ENCODE peak calls at places on chromosomes 12 and 14, in four cellular contexts. Y is H54, L is heart left ventricle, E is K562. H is an unnamed sample.

GRCh38 chr14:106690333-106690891 is 1164.0 kb downstream of the TMEM121 start:
- DNase-seq in E (no peak), L (no peak), Y (no peak), H (no peak)

GRCh38 chr14:90061849-90062794 is at the start of gene KCNK13:
- DNase-seq in Y (no peak), L (no peak), E (peak; percentile 8), H (peak; percentile 9)

GRCh38 chr12:52439845-52440244 is 5.7 kb upstream of the KRT75 start:
- DNase-seq in L (no peak), Y (no peak), E (no peak), H (no peak)

GRCh38 chr14:59454131-59454530 is 11.0 kb downstream of the GPR135 start:
- DNase-seq in E (no peak), L (peak; percentile 34), Y (peak; percentile 50), H (peak; percentile 50)

GRCh38 chr12:110246690-110247339 is 34.2 kb upstream of the ATP2A2 start:
- DNase-seq in Y (no peak), E (no peak), L (peak; percentile 63), H (no peak)

GRCh38 chr12:93924367-93924766 is 224.0 kb upstream of the PLXNC1 start:
- DNase-seq in L (no peak), E (no peak), Y (no peak), H (no peak)

GRCh38 chr14:73739174-73739898 is 25.2 kb upstream of the PNMA1 start:
- DNase-seq in L (peak; percentile 30), E (no peak), Y (no peak), H (no peak)

GRCh38 chr12:10354502-10354901 is 35.3 kb downstream of the KLRK1 start:
- DNase-seq in Y (no peak), E (no peak), L (no peak), H (no peak)

GRCh38 chr12:126780343-126780742 is 1486.6 kb upstream of the TMEM132C start:
- DNase-seq in Y (no peak), L (no peak), E (peak; percentile 10), H (no peak)

GRCh38 chr14:27862684-27863083 is 903.9 kb upstream of the FOXG1 start:
- DNase-seq in L (no peak), E (no peak), Y (no peak), H (no peak)

GRCh38 chr12:122187466-122187865 is 4.5 kb downstream of the LRRC43 start:
- DNase-seq in Y (no peak), L (no peak), E (no peak), H (no peak)

DNA sequence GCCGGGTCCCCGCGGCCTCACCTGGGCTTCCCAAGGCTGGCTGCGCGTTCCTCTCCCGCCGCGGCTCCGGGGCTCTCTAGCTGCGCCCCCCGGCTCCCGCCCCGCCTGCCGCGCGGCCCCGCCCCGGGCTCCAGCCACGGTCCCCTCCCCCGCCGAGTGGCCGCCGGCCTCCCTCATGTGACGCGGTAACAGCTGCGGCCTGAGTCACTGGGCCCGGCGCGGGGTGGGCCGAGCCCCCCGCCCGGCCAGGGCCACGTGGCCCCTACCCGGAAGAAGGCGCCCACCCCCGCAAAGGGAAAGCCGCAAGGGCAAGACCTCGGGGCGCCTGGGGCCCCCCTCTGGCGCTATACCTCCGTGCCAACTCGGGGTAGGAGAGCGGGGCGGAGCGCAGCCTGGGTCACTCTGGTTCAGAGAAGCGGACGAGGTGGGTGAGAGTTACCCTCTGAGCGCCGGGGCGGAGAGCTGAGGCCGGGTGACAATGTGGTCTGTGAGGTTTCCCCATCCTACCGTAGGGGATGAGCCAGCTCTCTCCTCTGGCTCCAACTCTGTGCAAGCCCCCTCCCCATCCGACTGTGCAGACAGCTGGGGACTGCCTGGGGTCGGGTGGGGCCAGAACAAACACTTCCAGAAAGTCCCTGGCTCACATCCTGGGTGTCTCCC is at the start of gene CD63:
- DNase-seq in E (peak; percentile 93), L (peak; percentile 94), Y (peak; percentile 78), H (peak; percentile 86)
- TF ChIP-seq POLR2A in E (peak; percentile 74), L (peak; percentile 86), Y (peak; percentile 61), H (peak; percentile 41)

DNA sequence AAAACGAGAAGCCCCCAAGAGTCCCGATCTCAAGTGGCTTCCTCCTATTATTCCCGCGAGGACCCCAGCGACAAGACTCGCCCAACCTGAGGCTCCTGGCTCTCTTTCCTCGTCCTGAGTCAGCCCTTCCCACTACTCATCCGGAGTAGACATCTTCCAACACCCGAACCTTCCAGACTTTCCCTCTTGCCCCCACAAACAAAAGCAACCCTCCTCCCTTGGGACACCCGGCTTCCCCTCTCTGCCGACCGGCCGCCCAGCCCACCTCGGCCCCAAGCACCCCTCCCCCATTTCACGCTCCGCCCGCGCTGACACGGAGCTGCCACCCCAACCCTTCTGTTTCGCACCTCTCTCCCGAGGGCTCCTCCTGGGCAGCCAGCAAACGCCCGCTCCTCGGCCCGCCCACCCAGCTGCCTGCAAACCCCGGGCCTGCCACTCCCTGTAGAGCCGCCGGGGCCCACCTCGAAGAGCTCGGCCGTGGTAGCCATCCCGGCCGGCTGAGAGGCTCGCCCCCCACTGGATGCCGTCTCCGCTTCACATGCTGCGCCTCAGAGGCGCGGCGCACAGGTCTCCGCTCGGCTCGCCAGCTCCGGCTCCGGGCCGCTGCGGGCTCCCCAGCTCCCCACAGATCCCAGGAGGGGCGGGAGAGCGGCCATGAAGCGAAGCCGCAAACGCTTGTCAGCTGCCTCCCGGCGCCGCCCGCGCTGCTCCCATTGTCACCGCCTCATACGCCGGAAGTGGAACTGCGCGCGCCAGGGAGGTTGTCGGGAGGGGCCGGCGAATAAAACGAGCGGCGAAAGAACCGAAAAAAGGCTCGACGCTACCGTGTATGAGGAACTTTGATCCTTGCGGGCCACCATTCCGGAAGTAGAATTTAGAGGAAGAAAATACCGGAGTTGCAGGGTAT is at the start of the genes AP5M1 and EXOC5:
- DNase-seq in E (peak; percentile 92), L (peak; percentile 94), Y (peak; percentile 40), H (peak; percentile 90)
- TF ChIP-seq POLR2A in E (peak; percentile 80), L (no peak), Y (peak; percentile 53), H (peak; percentile 10)

GRCh38 chr12:71947645-71948105 is 9.0 kb downstream of the TPH2 start:
- DNase-seq in L (peak; percentile 28), Y (no peak), E (no peak), H (no peak)
- TF ChIP-seq POLR2A in L (no peak), Y (no peak), E (no peak), H (no peak)

GRCh38 chr12:132904718-132905328 is 17.4 kb upstream of the CHFR start:
- DNase-seq in L (peak; percentile 85), E (peak; percentile 48), Y (no peak), H (peak; percentile 38)

GRCh38 chr12:132907216-132907615 is 19.8 kb upstream of the CHFR start:
- DNase-seq in Y (no peak), L (no peak), E (no peak), H (no peak)

GRCh38 chr12:132909030-132909368 is 21.6 kb upstream of the CHFR start:
- DNase-seq in L (no peak), E (no peak), Y (no peak), H (no peak)

DNA sequence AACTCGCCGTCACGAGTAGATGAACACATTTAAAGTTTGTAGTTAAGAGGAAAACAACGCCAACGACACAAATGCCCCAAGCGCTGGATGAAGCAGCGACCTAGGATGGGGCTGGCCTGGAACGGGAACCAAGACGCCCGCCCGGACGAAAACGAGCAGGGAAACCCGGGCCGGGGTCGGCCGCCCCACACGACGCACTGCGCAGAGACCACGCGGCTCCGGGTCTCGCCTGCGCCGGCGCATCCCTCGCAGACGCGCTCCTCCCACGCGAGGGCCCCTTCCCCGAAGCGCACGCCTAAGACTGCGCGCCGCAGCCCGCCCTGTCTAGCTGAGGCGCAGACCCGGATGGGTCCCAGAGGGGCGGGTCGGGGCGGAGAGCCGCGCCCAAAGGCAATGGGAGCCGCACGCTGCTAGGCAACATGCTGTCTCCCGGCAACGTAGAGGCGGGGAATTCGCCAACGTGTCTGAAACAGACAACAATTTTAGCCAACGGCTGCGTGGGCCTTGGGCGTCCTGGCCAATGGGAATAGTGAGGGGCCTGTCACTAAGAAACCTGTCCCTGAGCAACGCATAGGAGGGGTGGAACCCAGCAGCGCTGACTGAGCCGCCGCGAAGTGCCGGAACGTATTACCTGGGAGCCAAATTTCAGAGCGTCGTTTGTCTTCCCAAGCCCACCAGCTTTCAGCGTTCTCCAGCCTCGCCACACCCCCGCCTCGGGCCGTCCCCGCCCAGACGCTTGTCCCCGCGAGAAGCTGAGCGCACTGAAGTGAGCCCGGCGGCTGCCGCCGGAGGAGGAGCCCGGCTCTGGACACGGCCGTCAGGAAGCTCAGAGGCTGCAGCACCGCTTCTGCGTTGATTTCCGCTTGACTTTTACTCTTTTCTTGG is 21.0 kb upstream of the CHFR start:
- DNase-seq in Y (no peak), E (peak; percentile 58), L (peak; percentile 98), H (peak; percentile 97)
- TF ChIP-seq POLR2A in Y (no peak), E (no peak), L (peak; percentile 39), H (no peak)

GRCh38 chr12:106957617-106958016 is 1.9 kb downstream of the TMEM263 start:
- DNase-seq in E (no peak), L (no peak), Y (no peak), H (peak; percentile 37)

GRCh38 chr12:106954462-106955376 is 988 bp upstream of the TMEM263 start:
- DNase-seq in L (peak; percentile 54), Y (no peak), E (peak; percentile 68), H (peak; percentile 66)

GRCh38 chr12:106953352-106954260 is 2.1 kb upstream of the TMEM263 start:
- DNase-seq in E (no peak), Y (no peak), L (no peak), H (peak; percentile 10)

GRCh38 chr12:106956048-106956935 is 585 bp downstream of the TMEM263 start:
- DNase-seq in E (peak; percentile 82), L (peak; percentile 77), Y (peak; percentile 57), H (peak; percentile 88)

GRCh38 chr12:106955377-106956047 is at the start of gene TMEM263:
- DNase-seq in Y (peak; percentile 88), L (peak; percentile 97), E (peak; percentile 98), H (peak; percentile 99)
- TF ChIP-seq POLR2A in Y (peak; percentile 89), L (peak; percentile 96), E (peak; percentile 81), H (peak; percentile 97)

GRCh38 chr14:55103005-55103640 is 25.9 kb upstream of the LGALS3 start:
- DNase-seq in L (peak; percentile 80), E (peak; percentile 91), Y (peak; percentile 63), H (peak; percentile 86)
- TF ChIP-seq POLR2A in L (peak; percentile 20), E (peak; percentile 70), Y (no peak), H (peak; percentile 30)

DNA sequence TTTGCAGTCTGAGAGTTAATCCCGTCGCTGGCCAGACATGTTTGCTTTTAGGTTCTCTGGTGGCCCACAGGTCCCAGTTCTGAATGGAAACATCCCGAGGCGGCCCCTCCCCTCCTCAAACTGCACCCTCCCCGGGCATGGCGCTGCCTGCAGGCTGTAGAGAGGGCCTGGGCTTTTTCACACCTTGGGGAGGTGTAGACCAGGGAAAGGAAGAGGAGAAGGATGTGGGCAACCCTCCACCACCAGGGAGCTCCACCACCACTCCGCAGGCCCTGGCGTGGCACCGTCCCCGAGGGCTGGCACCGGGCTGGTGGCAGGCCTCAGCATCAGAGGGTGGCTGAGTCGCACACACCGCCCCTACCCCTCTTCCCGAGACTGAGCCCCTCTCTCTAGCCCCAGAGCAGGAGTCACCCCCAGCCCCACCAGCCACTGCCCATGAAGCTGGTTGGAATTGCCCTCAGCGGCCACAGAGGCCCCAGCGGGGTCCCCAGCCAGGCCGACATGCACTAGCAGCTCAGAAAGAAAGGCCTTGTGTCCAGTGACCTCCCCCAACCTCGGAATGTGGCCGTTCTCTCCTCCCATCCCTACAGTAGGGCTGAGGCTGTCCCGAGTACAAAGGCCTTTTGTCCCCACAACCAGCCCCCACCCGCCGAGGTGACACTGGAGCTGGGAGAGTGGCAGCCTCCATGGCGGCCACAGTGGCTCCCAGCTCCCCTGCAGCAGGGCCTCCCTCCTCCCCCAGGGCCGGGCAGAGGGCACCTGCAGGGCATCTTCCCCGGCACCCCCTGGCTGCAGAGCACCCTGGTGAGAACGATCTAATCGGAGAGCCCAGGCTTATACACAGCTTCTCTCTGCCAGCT is 23.5 kb upstream of the INF2 start:
- DNase-seq in Y (peak; percentile 67), E (no peak), L (no peak), H (peak; percentile 53)
- TF ChIP-seq POLR2A in Y (no peak), E (no peak), L (no peak), H (no peak)

H was measured in endothelial cell of umbilical vein.